ENCODE peak calls at places on chromosomes 13 and 19, in five cellular contexts. G is GM23248, M is fibroblast of lung, S is mammary epithelial cell, N is PC-3. A is an unnamed sample.
A peak's percentile ranks its signal among the peaks of the same experiment; 100 is the strongest.

GRCh38 chr13:30422056-30422914 is at the start of gene UBE2L5:
- DNase-seq in N (peak; percentile 62), G (peak; percentile 88), M (peak; percentile 78), S (peak; percentile 73), A (peak; percentile 23)

GRCh38 chr19:28239270-28239669 is 973.7 kb downstream of the UQCRFS1 start:
- DNase-seq in G (peak; percentile 19), N (no peak), S (no peak), M (no peak), A (no peak)

GRCh38 chr13:35309711-35310110 is 166.8 kb downstream of the MAB21L1 start:
- DNase-seq in M (no peak), S (no peak), G (no peak), N (no peak), A (no peak)

GRCh38 chr13:29594310-29594709 is 1.2 kb downstream of the SLC7A1 start:
- DNase-seq in S (peak; percentile 73), N (peak; percentile 68), G (peak; percentile 88), M (peak; percentile 78), A (peak; percentile 81)

GRCh38 chr13:102299366-102299765 is 102.5 kb downstream of the FGF14 start:
- DNase-seq in S (no peak), M (no peak), N (no peak), G (no peak), A (no peak)

GRCh38 chr13:19062801-19063200 is 118.8 kb downstream of the TUBA3C start:
- DNase-seq in N (no peak), S (no peak), G (no peak), M (no peak), A (no peak)

GRCh38 chr13:21475115-21475514 is 16.0 kb upstream of the ZDHHC20 start:
- DNase-seq in G (no peak), S (no peak), N (no peak), M (no peak), A (no peak)

GRCh38 chr13:48678316-48678715 is 24.6 kb downstream of the CYSLTR2 start:
- DNase-seq in M (no peak), S (no peak), N (no peak), G (no peak), A (no peak)

GRCh38 chr19:47274891-47275865 is 493 bp downstream of the INAFM1 start:
- DNase-seq in S (no peak), M (no peak), G (peak; percentile 64), N (peak; percentile 1), A (no peak)

GRCh38 chr13:100409132-100409531 is 179.5 kb downstream of the GGACT start:
- DNase-seq in G (peak; percentile 16), S (peak; percentile 6), N (no peak), M (no peak), A (no peak)

GRCh38 chr13:26873174-26873698 is 112.7 kb upstream of the GPR12 start:
- DNase-seq in G (no peak), M (no peak), S (no peak), N (no peak), A (no peak)

GRCh38 chr19:5343848-5344247 is 3.2 kb upstream of the PTPRS start:
- DNase-seq in G (peak; percentile 58), M (peak; percentile 17), S (no peak), N (no peak), A (peak; percentile 85)

GRCh38 chr19:11137542-11138384 is 17.8 kb downstream of the SPC24 start:
- DNase-seq in N (peak; percentile 99), S (peak; percentile 78), G (peak; percentile 95), M (peak; percentile 95), A (peak; percentile 75)

GRCh38 chr13:90415902-90416301 is 931.6 kb upstream of the MIR17HG start:
- DNase-seq in G (peak; percentile 33), M (no peak), N (no peak), S (no peak), A (no peak)

GRCh38 chr19:19040417-19040816 is 7.0 kb downstream of the ARMC6 start:
- DNase-seq in S (no peak), M (peak; percentile 97), G (peak; percentile 80), N (peak; percentile 63), A (peak; percentile 76)

GRCh38 chr19:10617409-10618121 is 7.8 kb upstream of the SLC44A2 start:
- DNase-seq in M (peak; percentile 34), S (peak; percentile 86), G (peak; percentile 54), N (peak; percentile 92), A (no peak)

GRCh38 chr13:60226507-60226906 is 62.8 kb upstream of the DIAPH3 start:
- DNase-seq in S (peak; percentile 8), N (peak; percentile 30), M (peak; percentile 54), G (peak; percentile 34), A (peak; percentile 15)

GRCh38 chr13:60260440-60260839 is 96.7 kb upstream of the DIAPH3 start:
- DNase-seq in N (no peak), M (no peak), S (no peak), G (no peak), A (no peak)

GRCh38 chr19:3065675-3066357 is 3.5 kb upstream of the TLE5 start:
- DNase-seq in M (no peak), N (no peak), S (no peak), G (no peak), A (peak; percentile 80)

GRCh38 chr19:50933640-50934039 is 19.2 kb downstream of the KLK5 start:
- DNase-seq in N (peak; percentile 96), G (peak; percentile 68), S (peak; percentile 93), M (peak; percentile 8), A (no peak)

GRCh38 chr19:6235031-6235951 is 44.5 kb downstream of the MLLT1 start:
- DNase-seq in M (no peak), S (no peak), N (no peak), G (no peak), A (no peak)

GRCh38 chr19:11267316-11268085 is 5.2 kb upstream of the DOCK6 start:
- DNase-seq in M (no peak), N (no peak), S (no peak), G (no peak), A (no peak)

GRCh38 chr19:19538077-19538764 is at the start of gene CILP2:
- DNase-seq in M (no peak), G (peak; percentile 53), S (no peak), N (peak; percentile 28), A (no peak)

GRCh38 chr13:40345654-40346372 is 320.6 kb downstream of the FOXO1 start:
- DNase-seq in S (no peak), G (no peak), N (no peak), M (no peak), A (peak; percentile 79)

GRCh38 chr13:98461525-98462240 is 115.2 kb downstream of the STK24 start:
- DNase-seq in M (no peak), S (no peak), G (no peak), N (no peak), A (no peak)

GRCh38 chr13:86082116-86082515 is 282.9 kb upstream of the SLITRK6 start:
- DNase-seq in M (peak; percentile 66), N (peak; percentile 40), G (no peak), S (no peak), A (no peak)

GRCh38 chr19:54114340-54114826 is 1.1 kb downstream of the TFPT start:
- DNase-seq in N (peak; percentile 64), S (no peak), M (peak; percentile 25), G (peak; percentile 75), A (no peak)

GRCh38 chr13:75481176-75482069 is 546 bp downstream of the TBC1D4 start:
- DNase-seq in G (peak; percentile 70), M (peak; percentile 28), S (peak; percentile 56), N (peak; percentile 28), A (no peak)

GRCh38 chr13:93652942-93653341 is 426.3 kb downstream of the GPC6 start:
- DNase-seq in G (no peak), N (no peak), M (no peak), S (no peak), A (no peak)

GRCh38 chr19:45852145-45852750 is 10.7 kb downstream of the SYMPK start:
- DNase-seq in G (peak; percentile 39), M (no peak), N (peak; percentile 26), S (no peak), A (no peak)

GRCh38 chr19:46515879-46516350 is 20.2 kb upstream of the PNMA8B start:
- DNase-seq in G (peak; percentile 74), M (peak; percentile 44), N (peak; percentile 59), S (peak; percentile 47), A (peak; percentile 23)

GRCh38 chr13:24224232-24224680 is 63.7 kb downstream of the SPATA13 start:
- DNase-seq in G (no peak), S (no peak), M (no peak), N (no peak), A (no peak)

GRCh38 chr13:24223341-24224231 is 63.1 kb downstream of the SPATA13 start:
- DNase-seq in S (no peak), N (no peak), G (no peak), M (no peak), A (no peak)

GRCh38 chr13:24225062-24225461 is 64.5 kb downstream of the SPATA13 start:
- DNase-seq in S (no peak), G (no peak), M (no peak), N (no peak), A (no peak)

GRCh38 chr13:24221007-24221406 is 60.5 kb downstream of the SPATA13 start:
- DNase-seq in G (no peak), M (no peak), S (no peak), N (peak; percentile 46), A (peak; percentile 84)

GRCh38 chr13:24222756-24223155 is 62.2 kb downstream of the SPATA13 start:
- DNase-seq in S (no peak), M (no peak), N (no peak), G (no peak), A (no peak)
- TF ChIP-seq EZH2 in S (no peak), M (no peak), N (no peak), G (no peak), A (no peak)

DNA sequence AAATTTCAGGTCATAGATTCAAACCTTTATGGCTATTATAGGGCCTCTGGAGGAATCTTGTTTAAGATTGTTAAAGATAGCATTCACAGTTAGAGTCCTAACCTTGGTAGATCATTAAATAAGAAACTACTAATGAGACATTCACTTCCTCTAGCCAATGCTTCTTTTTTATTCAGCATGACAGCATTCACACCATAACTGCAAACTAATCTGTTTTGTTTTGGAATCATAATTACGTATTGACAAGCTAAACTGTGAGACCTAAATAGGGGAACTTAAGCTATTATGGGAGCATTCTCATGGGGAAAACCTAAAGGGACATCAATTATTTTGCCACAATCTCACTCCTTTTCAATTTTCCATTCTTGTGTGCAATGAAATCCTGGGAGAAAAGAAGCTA is 653.8 kb downstream of the PCDH9 start:
- DNase-seq in N (no peak), M (no peak), G (no peak), S (no peak), A (no peak)
- TF ChIP-seq EZH2 in N (no peak), M (no peak), G (no peak), S (no peak), A (no peak)

GRCh38 chr19:39246951-39247669 is 1.5 kb downstream of the IFNL4 start:
- DNase-seq in S (no peak), N (no peak), G (peak; percentile 47), M (no peak), A (no peak)
- TF ChIP-seq EZH2 in S (peak; percentile 23), N (no peak), G (no peak), M (no peak), A (no peak)

GRCh38 chr19:1763648-1764292 is 10.5 kb downstream of the ONECUT3 start:
- DNase-seq in S (no peak), M (no peak), G (no peak), N (no peak), A (no peak)
- TF ChIP-seq EZH2 in S (no peak), M (peak; percentile 41), G (peak; percentile 84), N (no peak), A (no peak)